ENCODE peak calls at places on chromosomes 3 and 15, in eight cellular contexts. M is SW 1271; R is effector memory CD8-positive, alpha-beta T cell; Y is stimulated activated CD4-positive, alpha-beta T cell treated with anti-CD3 and anti-CD28 coated beads, Interleukin-1b, Interleukin-23, amount 100 ng/mL, for 4 hours; G is H1; D is iPS-NIHi11; F is COLO829; A is NCI-H1436. S is an unnamed sample.

GRCh38 chr3:463793-464192 is 267.2 kb downstream of the CHL1 start:
- DNase-seq in M (no peak), R (no peak), Y (no peak), G (no peak), D (no peak), F (no peak), A (no peak), S (no peak)

GRCh38 chr15:77026501-77027110 is 31.7 kb downstream of the PSTPIP1 start:
- DNase-seq in M (no peak), R (no peak), Y (no peak), G (no peak), D (no peak), F (no peak), A (no peak), S (peak; percentile 53)

GRCh38 chr15:83206971-83207621 is 527 bp downstream of the HDGFL3 start:
- DNase-seq in M (no peak), R (no peak), Y (no peak), G (no peak), D (peak; percentile 61), F (no peak), A (peak; percentile 14), S (no peak)

GRCh38 chr15:99135194-99135593 is 30.3 kb downstream of the SYNM start:
- DNase-seq in M (no peak), R (no peak), Y (no peak), G (no peak), D (no peak), F (no peak), A (no peak), S (no peak)

GRCh38 chr3:147775411-147775810 is 366.2 kb downstream of the ZIC1 start:
- DNase-seq in M (no peak), R (no peak), Y (no peak), G (no peak), D (no peak), F (no peak), A (no peak), S (no peak)

GRCh38 chr15:94576889-94577533 is 345.6 kb downstream of the MCTP2 start:
- DNase-seq in M (no peak), R (peak; percentile 8), Y (peak; percentile 16), G (peak; percentile 31), D (peak; percentile 53), F (peak; percentile 32), A (peak; percentile 1), S (no peak)

GRCh38 chr3:159604151-159604581 is 384.5 kb upstream of the IL12A start:
- DNase-seq in M (no peak), R (no peak), Y (no peak), G (no peak), D (no peak), F (no peak), A (no peak), S (no peak)

GRCh38 chr3:33665294-33665693 is 52.8 kb downstream of the CLASP2 start:
- DNase-seq in M (no peak), R (no peak), Y (no peak), G (no peak), D (no peak), F (no peak), A (no peak), S (no peak)

GRCh38 chr3:160106905-160107861 is 118.0 kb upstream of the C3orf80 start:
- DNase-seq in M (no peak), R (no peak), Y (no peak), G (no peak), D (no peak), F (no peak), A (no peak), S (no peak)

GRCh38 chr3:23804441-23805227 is 1.1 kb upstream of the UBE2E1 start:
- DNase-seq in M (no peak), R (no peak), Y (no peak), G (no peak), D (no peak), F (no peak), A (no peak), S (no peak)

GRCh38 chr3:102090646-102091045 is 241.3 kb downstream of the NFKBIZ start:
- DNase-seq in M (no peak), R (no peak), Y (no peak), G (no peak), D (no peak), F (no peak), A (no peak), S (no peak)

GRCh38 chr3:20574746-20575145 is 388.7 kb upstream of the SGO1 start:
- DNase-seq in M (peak; percentile 5), R (no peak), Y (no peak), G (no peak), D (no peak), F (peak; percentile 18), A (no peak), S (no peak)

GRCh38 chr3:133862161-133862560 is 33.5 kb downstream of the RAB6B start:
- DNase-seq in M (no peak), R (no peak), Y (no peak), G (no peak), D (no peak), F (no peak), A (no peak), S (no peak)

GRCh38 chr15:62059108-62059817 is 984 bp downstream of the VPS13C start:
- DNase-seq in M (no peak), R (no peak), Y (no peak), G (no peak), D (no peak), F (peak; percentile 5), A (no peak), S (no peak)

GRCh38 chr3:39189150-39189510 is 3.3 kb downstream of the XIRP1 start:
- DNase-seq in M (no peak), R (no peak), Y (no peak), G (no peak), D (no peak), F (no peak), A (no peak), S (no peak)

GRCh38 chr3:63323766-63324165 is 45.7 kb downstream of the SYNPR start:
- DNase-seq in M (no peak), R (no peak), Y (no peak), G (no peak), D (no peak), F (no peak), A (no peak), S (no peak)

GRCh38 chr3:55143928-55144671 is 216.2 kb upstream of the LRTM1 start:
- DNase-seq in M (no peak), R (no peak), Y (no peak), G (no peak), D (no peak), F (no peak), A (no peak), S (no peak)

GRCh38 chr3:159854500-159855124 is 134.0 kb upstream of the IL12A start:
- DNase-seq in M (peak; percentile 80), R (no peak), Y (no peak), G (no peak), D (peak; percentile 17), F (peak; percentile 24), A (no peak), S (no peak)

GRCh38 chr3:29789686-29790085 is 508.8 kb downstream of the RBMS3 start:
- DNase-seq in M (no peak), R (no peak), Y (no peak), G (no peak), D (no peak), F (no peak), A (no peak), S (no peak)